ENCODE peak calls at places on chromosomes 16 and 17, in seven cellular contexts. C is tibial nerve, M is A549, N is fibroblast of mammary gland, I is GM23338, X is upper lobe of right lung, K is sigmoid colon. B is an unnamed sample.

GRCh38 chr17:60901806-60902205 is 224.2 kb downstream of the BCAS3 start:
- DNase-seq in M (no peak), C (no peak), K (no peak), X (no peak), N (peak; percentile 72), I (no peak), B (peak; percentile 64)

GRCh38 chr16:57590654-57591085 is 37.8 kb upstream of the ADGRG1 start:
- DNase-seq in X (no peak), C (no peak), I (no peak), M (peak; percentile 44), N (peak; percentile 57), K (no peak), B (peak; percentile 93)

GRCh38 chr17:75129576-75129975 is 2.0 kb downstream of the NT5C start:
- DNase-seq in K (no peak), X (no peak), N (no peak), I (no peak), M (no peak), C (no peak), B (no peak)

GRCh38 chr17:43003542-43004172 is 2.9 kb upstream of the IFI35 start:
- DNase-seq in K (no peak), M (peak; percentile 80), C (no peak), X (peak; percentile 51), N (peak; percentile 77), I (peak; percentile 71), B (peak; percentile 73)

GRCh38 chr16:27234171-27234570 is 30.8 kb downstream of the KDM8 start:
- DNase-seq in C (no peak), M (no peak), I (no peak), K (peak; percentile 37), X (peak; percentile 19), N (no peak), B (no peak)

GRCh38 chr17:58006563-58006923 is 503 bp downstream of the SRSF1 start:
- DNase-seq in K (peak; percentile 89), X (peak; percentile 89), N (peak; percentile 68), I (peak; percentile 75), C (peak; percentile 56), M (peak; percentile 87), B (peak; percentile 74)

GRCh38 chr17:7404737-7405412 is 978 bp upstream of the TMEM256 start:
- DNase-seq in N (peak; percentile 21), I (peak; percentile 86), X (peak; percentile 82), C (peak; percentile 49), K (peak; percentile 90), M (no peak), B (no peak)

GRCh38 chr16:85678821-85679220 is 9.9 kb downstream of the GINS2 start:
- DNase-seq in I (no peak), N (no peak), C (no peak), M (no peak), X (no peak), K (no peak), B (no peak)

GRCh38 chr16:17666293-17666692 is 195.5 kb upstream of the XYLT1 start:
- DNase-seq in I (no peak), K (no peak), X (no peak), N (no peak), C (no peak), M (no peak), B (no peak)

GRCh38 chr16:77236063-77236511 is 36.9 kb downstream of the SYCE1L start:
- DNase-seq in I (peak; percentile 93), K (peak; percentile 91), M (peak; percentile 84), C (peak; percentile 61), N (peak; percentile 77), X (peak; percentile 91), B (peak; percentile 78)
- TF ChIP-seq CTCF in I (peak; percentile 96), K (peak; percentile 99), M (peak; percentile 100), C (peak; percentile 99), N (peak; percentile 99), X (peak; percentile 99), B (peak; percentile 99)

DNA sequence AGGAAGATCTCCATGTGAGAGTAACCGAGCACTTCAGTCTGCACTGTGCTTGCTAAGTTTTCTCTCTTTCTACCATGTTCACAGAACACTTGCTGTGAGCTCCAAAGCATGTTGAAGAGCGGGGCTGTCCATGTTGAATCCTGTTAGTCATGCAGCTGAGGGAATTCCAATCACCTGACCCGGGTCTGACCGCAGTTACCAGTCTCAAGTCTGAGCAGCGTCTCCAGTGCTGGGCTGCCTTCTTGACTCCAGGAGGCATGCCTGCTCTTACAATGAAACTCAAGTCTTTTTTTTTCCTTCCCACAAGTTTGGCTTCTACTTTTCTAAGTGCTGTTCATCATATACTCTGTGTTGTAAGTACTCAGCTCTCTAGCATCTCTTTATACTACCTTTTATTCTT is 44.3 kb downstream of the HOXB1 start:
- DNase-seq in C (no peak), X (no peak), N (peak; percentile 99), K (peak; percentile 56), I (no peak), M (peak; percentile 72), B (peak; percentile 98)
- H3K4me3 ChIP-seq in C (no peak overlapping the region), X (no peak overlapping the region), N (no peak overlapping the region), K (no peak overlapping the region), I (no peak overlapping the region), M (no peak overlapping the region), B (no peak overlapping the region)

GRCh38 chr17:76154935-76155845 is 14.1 kb upstream of the FOXJ1 start:
- DNase-seq in C (peak; percentile 9), K (no peak), X (peak; percentile 48), N (no peak), M (no peak), I (no peak), B (no peak)

GRCh38 chr17:76152580-76152979 is 11.5 kb upstream of the FOXJ1 start:
- DNase-seq in K (no peak), M (no peak), N (no peak), I (peak; percentile 47), X (peak; percentile 25), C (no peak), B (no peak)

GRCh38 chr17:76153202-76153601 is 12.2 kb upstream of the FOXJ1 start:
- DNase-seq in I (peak; percentile 30), M (no peak), X (peak; percentile 20), K (peak; percentile 54), C (no peak), N (no peak), B (no peak)

GRCh38 chr17:76154292-76154691 is 13.2 kb upstream of the FOXJ1 start:
- DNase-seq in X (no peak), M (no peak), K (no peak), N (no peak), C (no peak), I (no peak), B (no peak)

GRCh38 chr17:76153640-76154039 is 12.6 kb upstream of the FOXJ1 start:
- DNase-seq in M (no peak), X (peak; percentile 37), I (peak; percentile 67), C (no peak), N (peak; percentile 18), K (peak; percentile 69), B (no peak)
- TF ChIP-seq CTCF in M (no peak), X (no peak), I (peak; percentile 46), C (peak; percentile 23), N (peak; percentile 20), K (peak; percentile 35), B (peak; percentile 23)

GRCh38 chr17:81616877-81617276 is 20.0 kb downstream of the NPLOC4 start:
- DNase-seq in I (no peak), C (no peak), M (no peak), N (no peak), X (no peak), K (no peak), B (no peak)
- H3K4me3 ChIP-seq in I (no peak overlapping the region), C (no peak overlapping the region), M (no peak overlapping the region), N (no peak overlapping the region), X (no peak overlapping the region), K (no peak overlapping the region), B (no peak overlapping the region)

GRCh38 chr16:73028263-73028662 is 19.7 kb downstream of the ZFHX3 start:
- DNase-seq in C (no peak), N (no peak), K (peak; percentile 56), I (no peak), M (no peak), X (peak; percentile 9), B (no peak)

GRCh38 chr16:73032548-73033270 is 15.2 kb downstream of the ZFHX3 start:
- DNase-seq in I (peak; percentile 92), C (no peak), N (no peak), X (no peak), M (no peak), K (no peak), B (no peak)

GRCh38 chr16:73033271-73033998 is 14.5 kb downstream of the ZFHX3 start:
- DNase-seq in N (no peak), I (peak; percentile 96), X (no peak), M (no peak), C (no peak), K (no peak), B (no peak)

GRCh38 chr16:73028721-73029361 is 19.1 kb downstream of the ZFHX3 start:
- DNase-seq in X (no peak), C (no peak), K (peak; percentile 28), I (no peak), N (no peak), M (no peak), B (peak; percentile 71)

DNA sequence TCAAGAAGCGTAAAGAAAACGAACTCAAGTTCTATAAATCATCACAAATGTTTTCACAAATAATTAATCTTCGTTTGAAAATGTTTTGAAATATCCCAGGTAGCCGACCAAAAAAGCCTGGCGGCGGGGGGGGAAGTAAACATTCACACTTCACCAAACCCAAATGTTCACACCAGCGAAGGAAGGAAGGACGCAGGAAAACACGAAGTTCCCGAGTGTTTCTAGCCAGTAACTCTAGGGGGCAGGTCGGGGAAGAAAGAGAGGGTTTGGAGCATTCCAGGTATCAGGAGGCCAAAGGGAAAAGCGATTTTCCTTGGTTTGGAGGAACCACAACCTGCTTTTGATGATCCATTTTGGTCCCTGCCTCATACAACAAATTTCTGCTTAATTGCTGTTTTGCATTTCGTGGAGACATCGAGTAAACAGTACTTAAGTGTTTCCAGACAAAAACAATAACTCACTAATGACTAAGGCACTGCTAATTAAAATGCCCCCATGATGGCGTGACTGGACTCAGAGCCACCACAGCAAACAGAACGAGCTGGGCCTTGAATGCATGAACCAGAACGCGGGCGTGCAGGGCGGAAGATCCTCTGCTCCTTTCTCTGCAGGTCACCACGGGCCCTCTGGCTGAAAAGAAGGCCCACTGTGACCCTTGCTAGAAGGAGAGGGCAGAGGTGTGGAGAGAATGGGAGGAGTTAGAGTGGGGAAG is 16.6 kb downstream of the ZFHX3 start:
- DNase-seq in X (peak; percentile 45), M (no peak), N (no peak), I (no peak), C (no peak), K (peak; percentile 54), B (no peak)
- TF ChIP-seq CTCF in X (peak; percentile 10), M (no peak), N (peak; percentile 20), I (peak; percentile 43), C (no peak), K (no peak), B (no peak)

GRCh38 chr16:49827806-49828428 is 28.0 kb downstream of the ZNF423 start:
- DNase-seq in C (peak; percentile 66), M (no peak), I (no peak), X (no peak), N (no peak), K (no peak), B (no peak)
- H3K4me3 ChIP-seq in C (no peak overlapping the region), M (no peak overlapping the region), I (no peak overlapping the region), X (no peak overlapping the region), N (no peak overlapping the region), K (no peak overlapping the region), B (no peak overlapping the region)

B was measured in epithelial cell of esophagus.